ENCODE peak calls at places on chromosome 16, in ten cellular contexts. I is stomach, Y is tibial nerve, A is gastrocnemius medialis, Z is HCT116, H is upper lobe of left lung, O is ovary, B is heart left ventricle, L is prostate gland, W is suprapubic skin. P is an unnamed sample. For H3K4me1, the result is how much of the 10 kb centered on the place peaks cover.

GRCh38 chr16:28835864-28836760 is 10.0 kb downstream of the TUFM start:
- DNase-seq in I (no peak), Y (no peak), A (no peak), Z (no peak), H (no peak), O (no peak), B (no peak), L (no peak), W (no peak), P (no peak)

GRCh38 chr16:22191966-22192260 is 14.2 kb upstream of the EEF2K start:
- DNase-seq in I (no peak), Y (no peak), A (no peak), Z (no peak), H (peak), O (peak), B (no peak), L (no peak), W (no peak), P (no peak)

GRCh38 chr16:66337434-66338188 is 28.9 kb upstream of the CDH5 start:
- DNase-seq in I (no peak), Y (no peak), A (no peak), Z (no peak), H (no peak), O (no peak), B (no peak), L (no peak), W (no peak), P (no peak)

GRCh38 chr16:60686824-60687223 is 1349.4 kb downstream of the CDH8 start:
- DNase-seq in I (no peak), Y (no peak), A (no peak), Z (no peak), H (no peak), O (no peak), B (no peak), L (no peak), W (no peak), P (no peak)

GRCh38 chr16:82598766-82599165 is 28.0 kb upstream of the CDH13 start:
- DNase-seq in I (no peak), Y (no peak), A (no peak), Z (no peak), H (no peak), O (no peak), B (no peak), L (no peak), W (no peak), P (no peak)

GRCh38 chr16:69520800-69521602 is 44.8 kb upstream of the NFAT5 start:
- DNase-seq in I (no peak), Y (no peak), A (no peak), Z (no peak), H (no peak), O (no peak), B (no peak), L (no peak), W (no peak), P (no peak)

GRCh38 chr16:24419709-24420108 is 119.7 kb upstream of the RBBP6 start:
- DNase-seq in I (no peak), Y (no peak), A (no peak), Z (no peak), H (no peak), O (no peak), B (no peak), L (no peak), W (no peak), P (no peak)

GRCh38 chr16:15966420-15967222 is 17.2 kb downstream of the ABCC1 start:
- DNase-seq in I (no peak), Y (no peak), A (peak), Z (peak), H (no peak), O (no peak), B (no peak), L (no peak), W (no peak), P (no peak)

GRCh38 chr16:48125888-48126287 is 29.9 kb downstream of the ABCC12 start:
- DNase-seq in I (no peak), Y (no peak), A (no peak), Z (no peak), H (no peak), O (no peak), B (peak), L (no peak), W (no peak), P (no peak)

GRCh38 chr16:3609895-3610697 is 1.3 kb downstream of the SLX4 start:
- DNase-seq in I (no peak), Y (no peak), A (no peak), Z (no peak), H (peak), O (peak), B (no peak), L (peak), W (no peak), P (no peak)

GRCh38 chr16:1162701-1163566 is 10.0 kb downstream of the CACNA1H start:
- DNase-seq in I (no peak), Y (no peak), A (no peak), Z (no peak), H (no peak), O (no peak), B (no peak), L (no peak), W (no peak), P (no peak)
- H3K4me1 ChIP-seq in I (half or more), Y (under half), A (under half), Z (under half), H (under half), O (under half), B (under half), L (under half), W (under half), P (under half)

GRCh38 chr16:31199430-31200041 is 3.0 kb downstream of the PYCARD start:
- DNase-seq in I (no peak), Y (no peak), A (no peak), Z (no peak), H (no peak), O (no peak), B (no peak), L (no peak), W (no peak), P (no peak)
- TF ChIP-seq POLR2A in I (no peak), Y (no peak), A (no peak), Z (no peak), H (no peak), O (no peak), B (no peak), L (no peak), W (no peak), P (no peak)

DNA sequence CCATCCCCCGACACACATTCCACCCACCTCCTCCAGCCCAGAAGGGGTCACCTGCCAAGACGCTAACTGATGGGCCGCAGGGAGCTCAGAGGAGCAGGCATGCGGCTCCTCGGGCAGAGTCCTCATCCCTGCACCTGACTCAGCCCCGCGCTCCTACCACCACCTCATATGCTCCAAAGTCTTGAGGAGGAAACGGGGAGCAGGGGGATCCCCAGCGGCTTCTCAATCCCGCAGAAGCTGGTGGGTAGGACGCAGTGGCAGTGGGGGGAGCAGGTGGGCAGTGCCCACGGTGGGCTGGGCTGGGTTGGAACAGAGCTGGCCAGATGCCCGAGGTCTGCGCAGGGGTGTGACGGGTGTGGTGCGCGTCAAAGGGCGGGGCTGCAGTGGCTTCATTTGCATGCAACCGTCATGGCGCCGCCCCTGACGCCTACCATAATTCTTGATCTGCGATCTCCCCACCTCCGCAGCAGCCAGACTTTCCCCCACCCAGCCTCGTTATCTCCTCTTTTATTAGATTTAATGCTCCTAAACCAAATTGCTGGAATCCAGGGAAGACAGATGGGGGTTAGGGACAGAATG is 39.0 kb upstream of the EMP2 start:
- DNase-seq in I (peak), Y (no peak), A (no peak), Z (no peak), H (peak), O (no peak), B (peak), L (peak), W (no peak), P (no peak)
- H3K4me3 ChIP-seq in I (peak), Y (no peak), A (no peak), Z (no peak), H (peak), O (no peak), B (peak), L (no peak), W (peak), P (no peak)

GRCh38 chr16:57134982-57135381 is 42.6 kb downstream of the CPNE2 start:
- DNase-seq in I (no peak), Y (no peak), A (no peak), Z (no peak), H (no peak), O (no peak), B (no peak), L (no peak), W (no peak), P (peak)
- H3K4me1 ChIP-seq in I (under half), Y (under half), A (under half), Z (under half), H (under half), O (under half), B (under half), L (under half), W (under half), P (under half)

DNA sequence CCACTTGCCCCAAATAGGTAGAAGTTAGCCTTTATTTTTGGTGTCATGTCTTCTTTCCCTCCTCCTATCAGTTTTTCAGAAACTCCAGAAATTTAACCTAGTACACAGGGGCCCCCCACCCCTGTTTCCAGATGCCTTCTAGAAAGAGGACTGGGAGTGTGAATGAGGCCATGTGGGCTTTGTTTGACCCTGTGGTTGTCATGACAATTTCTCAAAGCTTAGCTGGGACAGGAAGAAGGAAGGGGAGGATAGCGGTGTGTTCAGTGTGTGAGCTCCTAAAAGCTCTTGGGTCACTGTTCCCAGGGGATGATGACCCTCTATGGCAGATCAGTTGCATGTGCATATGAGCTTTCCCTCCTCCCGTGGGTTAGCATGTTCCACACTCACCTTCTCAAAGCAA is 710.1 kb downstream of the WWOX start:
- DNase-seq in I (no peak), Y (no peak), A (no peak), Z (no peak), H (no peak), O (no peak), B (no peak), L (no peak), W (no peak), P (no peak)
- TF ChIP-seq POLR2A in I (no peak), Y (no peak), A (no peak), Z (no peak), H (no peak), O (no peak), B (no peak), L (no peak), W (no peak), P (no peak)

GRCh38 chr16:87464691-87465300 is 28.0 kb downstream of the ZCCHC14 start:
- DNase-seq in I (peak), Y (peak), A (peak), Z (no peak), H (peak), O (peak), B (peak), L (no peak), W (peak), P (peak)
- H3K4me3 ChIP-seq in I (no peak), Y (no peak), A (peak), Z (no peak), H (peak), O (peak), B (peak), L (no peak), W (peak), P (peak)